ENCODE peak calls at places on chromosome 5, in five cellular contexts. One of them, this sample, is unnamed.
A peak's percentile ranks its signal among the peaks of the same experiment; 100 is the strongest.

GRCh38 chr5:98585661-98586310 is 187.7 kb upstream of the RGMB start:
- DNase-seq in esophagus muscularis mucosa: no peak
- DNase-seq in H1: no peak
- DNase-seq in upper lobe of left lung: no peak
- DNase-seq in transverse colon: no peak
- DNase-seq in this sample: no peak

GRCh38 chr5:37717613-37718431 is 122.0 kb downstream of the GDNF start:
- DNase-seq in upper lobe of left lung: no peak
- DNase-seq in transverse colon: peak; percentile 80
- DNase-seq in H1: no peak
- DNase-seq in esophagus muscularis mucosa: no peak
- DNase-seq in this sample: no peak

GRCh38 chr5:150945947-150946346 is 41.2 kb upstream of the ZNF300 start:
- DNase-seq in upper lobe of left lung: no peak
- DNase-seq in H1: no peak
- DNase-seq in transverse colon: no peak
- DNase-seq in esophagus muscularis mucosa: no peak
- DNase-seq in this sample: no peak

GRCh38 chr5:68643064-68643463 is 427.5 kb downstream of the PIK3R1 start:
- DNase-seq in transverse colon: no peak
- DNase-seq in H1: no peak
- DNase-seq in upper lobe of left lung: no peak
- DNase-seq in esophagus muscularis mucosa: no peak
- DNase-seq in this sample: no peak

GRCh38 chr5:1038417-1039209 is 30.0 kb downstream of the NKD2 start:
- DNase-seq in transverse colon: no peak
- DNase-seq in esophagus muscularis mucosa: no peak
- DNase-seq in upper lobe of left lung: peak; percentile 76
- DNase-seq in H1: no peak
- DNase-seq in this sample: no peak

GRCh38 chr5:110054240-110054639 is 364.5 kb downstream of the MAN2A1 start:
- DNase-seq in transverse colon: peak; percentile 27
- DNase-seq in esophagus muscularis mucosa: no peak
- DNase-seq in H1: no peak
- DNase-seq in upper lobe of left lung: no peak
- DNase-seq in this sample: no peak

GRCh38 chr5:116652196-116652729 is 77.6 kb upstream of the SEMA6A start:
- DNase-seq in transverse colon: no peak
- DNase-seq in upper lobe of left lung: no peak
- DNase-seq in H1: peak; percentile 49
- DNase-seq in esophagus muscularis mucosa: peak; percentile 92
- DNase-seq in this sample: no peak

GRCh38 chr5:179137643-179138567 is 77.7 kb downstream of the ZNF354C start:
- DNase-seq in esophagus muscularis mucosa: no peak
- DNase-seq in H1: no peak
- DNase-seq in transverse colon: no peak
- DNase-seq in upper lobe of left lung: peak; percentile 75
- DNase-seq in this sample: no peak

GRCh38 chr5:80960531-80961375 is 590 bp downstream of the RASGRF2 start:
- DNase-seq in transverse colon: peak; percentile 10
- DNase-seq in upper lobe of left lung: peak; percentile 88
- DNase-seq in esophagus muscularis mucosa: no peak
- DNase-seq in H1: peak; percentile 75
- DNase-seq in this sample: peak; percentile 29

GRCh38 chr5:81590498-81591384 is 160.2 kb downstream of the SSBP2 start:
- DNase-seq in H1: no peak
- DNase-seq in esophagus muscularis mucosa: no peak
- DNase-seq in transverse colon: no peak
- DNase-seq in upper lobe of left lung: no peak
- DNase-seq in this sample: no peak

GRCh38 chr5:68046445-68046844 is 169.1 kb upstream of the PIK3R1 start:
- DNase-seq in transverse colon: no peak
- DNase-seq in H1: no peak
- DNase-seq in upper lobe of left lung: no peak
- DNase-seq in esophagus muscularis mucosa: no peak
- DNase-seq in this sample: no peak

GRCh38 chr5:75601996-75602395 is 9.3 kb upstream of the ANKDD1B start:
- DNase-seq in H1: no peak
- DNase-seq in transverse colon: no peak
- DNase-seq in upper lobe of left lung: no peak
- DNase-seq in esophagus muscularis mucosa: no peak
- DNase-seq in this sample: no peak

GRCh38 chr5:141919218-141920129 is 4.2 kb upstream of the DELE1 start:
- DNase-seq in upper lobe of left lung: no peak
- DNase-seq in esophagus muscularis mucosa: no peak
- DNase-seq in transverse colon: peak; percentile 45
- DNase-seq in H1: no peak
- DNase-seq in this sample: no peak

GRCh38 chr5:56247596-56247995 is 14.5 kb upstream of the ANKRD55 start:
- DNase-seq in esophagus muscularis mucosa: no peak
- DNase-seq in upper lobe of left lung: no peak
- DNase-seq in H1: no peak
- DNase-seq in transverse colon: no peak
- DNase-seq in this sample: no peak

GRCh38 chr5:73928486-73928885 is 302.5 kb downstream of the ARHGEF28 start:
- DNase-seq in H1: no peak
- DNase-seq in upper lobe of left lung: no peak
- DNase-seq in esophagus muscularis mucosa: peak; percentile 80
- DNase-seq in transverse colon: no peak
- DNase-seq in this sample: no peak

GRCh38 chr5:146680846-146681585 is 165.0 kb upstream of the GPR151 start:
- DNase-seq in H1: no peak
- DNase-seq in transverse colon: no peak
- DNase-seq in upper lobe of left lung: no peak
- DNase-seq in esophagus muscularis mucosa: no peak
- DNase-seq in this sample: no peak

GRCh38 chr5:147751156-147751830 is 31.2 kb downstream of the JAKMIP2 start:
- DNase-seq in H1: no peak
- DNase-seq in upper lobe of left lung: no peak
- DNase-seq in esophagus muscularis mucosa: no peak
- DNase-seq in transverse colon: no peak
- DNase-seq in this sample: no peak

GRCh38 chr5:24530907-24531306 is 113.9 kb downstream of the CDH10 start:
- DNase-seq in upper lobe of left lung: no peak
- DNase-seq in transverse colon: no peak
- DNase-seq in esophagus muscularis mucosa: no peak
- DNase-seq in H1: no peak
- DNase-seq in this sample: no peak

GRCh38 chr5:112576298-112576925 is 157.3 kb upstream of the EPB41L4A start:
- DNase-seq in esophagus muscularis mucosa: no peak
- DNase-seq in upper lobe of left lung: no peak
- DNase-seq in transverse colon: no peak
- DNase-seq in H1: no peak
- DNase-seq in this sample: no peak

GRCh38 chr5:143140492-143141231 is 262.8 kb downstream of the NR3C1 start:
- DNase-seq in upper lobe of left lung: no peak
- DNase-seq in esophagus muscularis mucosa: no peak
- DNase-seq in transverse colon: peak; percentile 64
- DNase-seq in H1: no peak
- DNase-seq in this sample: no peak
- TF ChIP-seq POLR2AphosphoS5 in upper lobe of left lung: no peak
- TF ChIP-seq POLR2AphosphoS5 in esophagus muscularis mucosa: no peak
- TF ChIP-seq POLR2AphosphoS5 in transverse colon: no peak
- TF ChIP-seq POLR2AphosphoS5 in H1: no peak
- TF ChIP-seq POLR2AphosphoS5 in this sample: no peak

GRCh38 chr5:172173771-172174170 is 14.3 kb downstream of the STK10 start:
- DNase-seq in esophagus muscularis mucosa: no peak
- DNase-seq in H1: no peak
- DNase-seq in transverse colon: no peak
- DNase-seq in upper lobe of left lung: no peak
- DNase-seq in this sample: no peak

GRCh38 chr5:172178301-172179031 is 9.6 kb downstream of the STK10 start:
- DNase-seq in transverse colon: no peak
- DNase-seq in esophagus muscularis mucosa: no peak
- DNase-seq in H1: no peak
- DNase-seq in upper lobe of left lung: no peak
- DNase-seq in this sample: no peak

GRCh38 chr5:172175263-172175719 is 12.7 kb downstream of the STK10 start:
- DNase-seq in H1: no peak
- DNase-seq in transverse colon: peak; percentile 83
- DNase-seq in upper lobe of left lung: peak; percentile 82
- DNase-seq in esophagus muscularis mucosa: no peak
- DNase-seq in this sample: peak; percentile 70

GRCh38 chr5:172179032-172179989 is 8.7 kb downstream of the STK10 start:
- DNase-seq in esophagus muscularis mucosa: no peak
- DNase-seq in H1: no peak
- DNase-seq in upper lobe of left lung: no peak
- DNase-seq in transverse colon: peak; percentile 45
- DNase-seq in this sample: peak; percentile 51

GRCh38 chr5:172177232-172177631 is 10.8 kb downstream of the STK10 start:
- DNase-seq in transverse colon: no peak
- DNase-seq in H1: no peak
- DNase-seq in esophagus muscularis mucosa: no peak
- DNase-seq in upper lobe of left lung: no peak
- DNase-seq in this sample: no peak
- TF ChIP-seq POLR2AphosphoS5 in transverse colon: no peak
- TF ChIP-seq POLR2AphosphoS5 in H1: no peak
- TF ChIP-seq POLR2AphosphoS5 in esophagus muscularis mucosa: no peak
- TF ChIP-seq POLR2AphosphoS5 in upper lobe of left lung: no peak
- TF ChIP-seq POLR2AphosphoS5 in this sample: no peak

GRCh38 chr5:6599739-6600138 is 33.1 kb downstream of the NSUN2 start:
- DNase-seq in upper lobe of left lung: no peak
- DNase-seq in esophagus muscularis mucosa: no peak
- DNase-seq in H1: no peak
- DNase-seq in transverse colon: no peak
- DNase-seq in this sample: no peak
- TF ChIP-seq POLR2AphosphoS5 in upper lobe of left lung: no peak
- TF ChIP-seq POLR2AphosphoS5 in esophagus muscularis mucosa: no peak
- TF ChIP-seq POLR2AphosphoS5 in H1: no peak
- TF ChIP-seq POLR2AphosphoS5 in transverse colon: no peak
- TF ChIP-seq POLR2AphosphoS5 in this sample: peak; percentile 31

DNA sequence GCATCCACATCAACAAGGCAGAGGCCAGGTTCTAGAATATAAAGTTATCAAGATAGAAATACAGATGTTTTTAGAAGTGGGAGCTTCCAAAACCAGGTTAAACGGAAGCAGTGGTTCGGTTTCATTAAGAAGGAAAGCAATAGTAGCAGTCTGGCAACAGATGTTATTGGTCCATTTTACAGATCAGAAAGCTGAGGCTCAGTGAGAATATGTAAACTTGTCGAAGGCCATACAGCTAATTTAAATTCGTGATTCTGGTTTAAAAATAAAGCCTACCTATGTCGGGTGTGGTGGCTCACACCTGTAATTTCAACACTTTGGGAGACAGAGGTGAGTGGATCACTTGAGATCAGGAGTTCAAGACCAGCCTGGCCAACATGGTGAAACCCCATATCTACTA is 160.6 kb downstream of the ARRDC3 start:
- DNase-seq in upper lobe of left lung: no peak
- DNase-seq in esophagus muscularis mucosa: no peak
- DNase-seq in transverse colon: no peak
- DNase-seq in H1: no peak
- DNase-seq in this sample: no peak
- TF ChIP-seq POLR2AphosphoS5 in upper lobe of left lung: no peak
- TF ChIP-seq POLR2AphosphoS5 in esophagus muscularis mucosa: no peak
- TF ChIP-seq POLR2AphosphoS5 in transverse colon: no peak
- TF ChIP-seq POLR2AphosphoS5 in H1: no peak
- TF ChIP-seq POLR2AphosphoS5 in this sample: no peak

DNA sequence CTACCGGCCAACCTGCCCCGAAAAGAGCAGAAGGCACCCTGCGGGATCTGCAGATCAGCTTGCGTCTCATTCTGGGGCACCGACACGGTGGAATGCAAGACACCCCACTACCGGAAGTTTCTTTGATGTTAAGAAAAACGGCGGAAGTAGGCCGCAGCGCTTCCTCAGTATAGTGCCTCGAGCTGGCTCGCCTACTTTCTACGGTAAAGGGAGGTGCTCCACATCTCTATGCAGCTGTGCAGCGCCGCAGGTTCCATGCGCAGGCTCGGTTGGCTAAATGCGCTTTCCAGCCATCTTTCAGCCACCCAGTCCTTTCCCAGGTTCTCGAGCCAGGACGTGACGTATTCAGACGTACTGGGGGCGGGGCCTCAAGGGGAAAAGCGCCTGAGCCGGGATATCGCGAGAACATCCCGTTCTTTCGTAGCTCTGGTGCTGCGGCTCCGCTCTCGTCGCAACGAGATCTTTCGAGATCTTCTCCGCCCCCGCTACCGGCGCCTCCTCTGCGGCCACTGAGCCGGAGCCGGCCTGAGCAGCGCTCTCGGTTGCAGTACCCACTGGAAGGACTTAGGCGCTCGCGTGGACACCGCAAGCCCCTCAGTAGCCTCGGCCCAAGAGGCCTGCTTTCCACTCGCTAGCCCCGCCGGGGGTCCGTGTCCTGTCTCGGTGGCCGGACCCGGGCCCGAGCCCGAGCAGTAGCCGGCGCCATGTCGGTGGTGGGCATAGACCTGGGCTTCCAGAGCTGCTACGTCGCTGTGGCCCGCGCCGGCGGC is at the start of gene HSPA4:
- DNase-seq in upper lobe of left lung: peak; percentile 94
- DNase-seq in H1: peak; percentile 96
- DNase-seq in transverse colon: peak; percentile 99
- DNase-seq in esophagus muscularis mucosa: peak; percentile 99
- DNase-seq in this sample: peak; percentile 93
- TF ChIP-seq POLR2AphosphoS5 in upper lobe of left lung: peak; percentile 94
- TF ChIP-seq POLR2AphosphoS5 in H1: peak; percentile 97
- TF ChIP-seq POLR2AphosphoS5 in transverse colon: peak; percentile 94
- TF ChIP-seq POLR2AphosphoS5 in esophagus muscularis mucosa: peak; percentile 98
- TF ChIP-seq POLR2AphosphoS5 in this sample: peak; percentile 92

DNA sequence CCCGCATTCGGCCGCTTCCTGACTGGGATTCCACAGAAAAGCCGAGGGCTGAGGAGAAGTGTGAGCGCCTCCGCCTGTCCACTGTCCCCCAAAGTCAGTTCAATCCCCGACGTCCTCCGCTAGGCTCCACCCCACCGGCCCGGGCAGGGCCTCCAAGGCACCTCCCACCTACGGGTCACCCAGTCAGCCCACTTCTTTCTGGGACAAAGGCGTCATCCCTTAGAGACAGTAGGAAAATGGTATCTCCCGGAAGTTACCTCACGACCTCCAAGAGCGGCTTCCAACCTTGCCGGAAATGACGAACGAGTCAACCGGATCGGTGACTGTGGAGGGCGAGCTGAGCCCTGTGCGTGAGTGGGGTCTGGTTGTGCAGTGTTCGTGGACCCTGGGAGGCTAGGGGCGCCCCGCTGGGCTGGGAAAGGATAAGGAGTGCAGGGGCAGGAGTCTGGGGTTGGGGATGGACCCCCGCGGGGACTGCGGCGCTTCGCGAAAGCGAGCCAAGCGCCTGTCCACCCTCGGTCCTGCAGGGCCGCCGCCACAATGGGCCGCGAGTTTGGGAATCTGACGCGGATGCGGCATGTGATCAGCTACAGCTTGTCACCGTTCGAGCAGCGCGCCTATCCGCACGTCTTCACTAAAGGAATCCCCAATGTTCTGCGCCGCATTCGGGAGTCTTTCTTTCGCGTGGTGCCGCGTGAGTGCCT is at the start of the genes GDF9 and UQCRQ:
- DNase-seq in upper lobe of left lung: peak; percentile 95
- DNase-seq in esophagus muscularis mucosa: peak; percentile 98
- DNase-seq in H1: peak; percentile 93
- DNase-seq in transverse colon: peak; percentile 96
- DNase-seq in this sample: peak; percentile 92
- TF ChIP-seq POLR2AphosphoS5 in upper lobe of left lung: peak; percentile 94
- TF ChIP-seq POLR2AphosphoS5 in esophagus muscularis mucosa: peak; percentile 98
- TF ChIP-seq POLR2AphosphoS5 in H1: peak; percentile 88
- TF ChIP-seq POLR2AphosphoS5 in transverse colon: peak; percentile 99
- TF ChIP-seq POLR2AphosphoS5 in this sample: peak; percentile 96